ENCODE peak calls at places on chromosomes 2 and 18, in six cellular contexts. K is fibroblast of villous mesenchyme, Z is left colon, H is PC-9, C is activated gamma-delta T cell treated with Interleukin-2 at 50 U/mL for 16 hours, X is amniotic stem cell. D is an unnamed sample.
A peak's percentile ranks its signal among the peaks of the same experiment; 100 is the strongest.

GRCh38 chr18:69400253-69400975 is at the start of gene DOK6:
- DNase-seq in K (peak; percentile 68), Z (no peak), H (no peak), C (no peak), X (peak; percentile 70), D (peak; percentile 65)

GRCh38 chr18:23186781-23187180 is 51.5 kb downstream of the CABLES1 start:
- DNase-seq in K (no peak), Z (no peak), H (no peak), C (no peak), X (no peak), D (no peak)

GRCh38 chr2:121297217-121297830 is 12.3 kb upstream of the TFCP2L1 start:
- DNase-seq in K (peak; percentile 12), Z (no peak), H (peak; percentile 49), C (no peak), X (peak; percentile 21), D (peak; percentile 25)

GRCh38 chr18:69617888-69618287 is 217.2 kb downstream of the DOK6 start:
- DNase-seq in K (no peak), Z (no peak), H (no peak), C (no peak), X (peak; percentile 67), D (no peak)

GRCh38 chr2:187986392-187987105 is 305.1 kb upstream of the GULP1 start:
- DNase-seq in K (no peak), Z (no peak), H (no peak), C (no peak), X (no peak), D (peak; percentile 60)

GRCh38 chr2:196480653-196481322 is 158.7 kb upstream of the CCDC150 start:
- DNase-seq in K (no peak), Z (no peak), H (no peak), C (no peak), X (no peak), D (no peak)

GRCh38 chr2:209426432-209426831 is 2.6 kb downstream of the MAP2 start:
- DNase-seq in K (peak; percentile 18), Z (no peak), H (peak; percentile 81), C (no peak), X (no peak), D (peak; percentile 77)

GRCh38 chr2:179263460-179264237 is 983 bp downstream of the SESTD1 start:
- DNase-seq in K (peak; percentile 48), Z (peak; percentile 33), H (peak; percentile 46), C (no peak), X (peak; percentile 38), D (no peak)

GRCh38 chr2:188437537-188437936 is 145.9 kb downstream of the GULP1 start:
- DNase-seq in K (no peak), Z (no peak), H (no peak), C (no peak), X (no peak), D (no peak)

GRCh38 chr2:28580078-28580477 is 84.2 kb downstream of the PLB1 start:
- DNase-seq in K (no peak), Z (no peak), H (peak; percentile 32), C (no peak), X (no peak), D (no peak)

GRCh38 chr18:28768791-28769768 is 592.1 kb upstream of the CDH2 start:
- DNase-seq in K (no peak), Z (no peak), H (no peak), C (no peak), X (no peak), D (no peak)

GRCh38 chr2:217650229-217650628 is 352.6 kb downstream of the TNS1 start:
- DNase-seq in K (no peak), Z (no peak), H (no peak), C (no peak), X (no peak), D (no peak)

GRCh38 chr2:8987413-8987812 is 16.1 kb downstream of the MBOAT2 start:
- DNase-seq in K (no peak), Z (no peak), H (no peak), C (no peak), X (no peak), D (no peak)

GRCh38 chr18:7414459-7414858 is 152.7 kb upstream of the PTPRM start:
- DNase-seq in K (peak; percentile 28), Z (no peak), H (no peak), C (no peak), X (no peak), D (no peak)

GRCh38 chr18:77749189-77749588 is 499.5 kb downstream of the GALR1 start:
- DNase-seq in K (no peak), Z (no peak), H (no peak), C (no peak), X (no peak), D (no peak)

GRCh38 chr18:5142859-5143258 is 54.2 kb downstream of the AKAIN1 start:
- DNase-seq in K (no peak), Z (no peak), H (no peak), C (no peak), X (no peak), D (no peak)

GRCh38 chr2:96145028-96145939 is at the start of gene DUSP2:
- DNase-seq in K (peak; percentile 40), Z (peak; percentile 84), H (peak; percentile 57), C (peak; percentile 87), X (peak; percentile 32), D (peak; percentile 50)

GRCh38 chr18:50297621-50298442 is 10.3 kb upstream of the CXXC1 start:
- DNase-seq in K (peak; percentile 71), Z (peak; percentile 79), H (no peak), C (peak; percentile 64), X (peak; percentile 8), D (no peak)

GRCh38 chr2:202771741-202772470 is 99.7 kb downstream of the ICA1L start:
- DNase-seq in K (peak; percentile 94), Z (no peak), H (no peak), C (no peak), X (no peak), D (no peak)

GRCh38 chr2:135124924-135125886 is 73.1 kb downstream of the RAB3GAP1 start:
- DNase-seq in K (peak; percentile 20), Z (no peak), H (no peak), C (no peak), X (no peak), D (peak; percentile 2)

GRCh38 chr18:11071300-11071699 is 78.1 kb downstream of the PIEZO2 start:
- DNase-seq in K (no peak), Z (no peak), H (no peak), C (no peak), X (no peak), D (no peak)

GRCh38 chr2:241878007-241878970 is 8.8 kb downstream of the RTP5 start:
- DNase-seq in K (peak; percentile 65), Z (peak; percentile 67), H (no peak), C (peak; percentile 74), X (peak; percentile 51), D (peak; percentile 79)

GRCh38 chr2:79393806-79394484 is 118.9 kb upstream of the CTNNA2 start:
- DNase-seq in K (no peak), Z (no peak), H (no peak), C (no peak), X (no peak), D (no peak)

GRCh38 chr2:203687161-203687560 is 19.3 kb upstream of the CD28 start:
- DNase-seq in K (no peak), Z (no peak), H (no peak), C (no peak), X (no peak), D (no peak)

GRCh38 chr2:160666019-160666676 is 172.5 kb upstream of the RBMS1 start:
- DNase-seq in K (peak; percentile 99), Z (no peak), H (peak; percentile 91), C (no peak), X (peak; percentile 98), D (peak; percentile 89)

GRCh38 chr2:210392469-210392881 is 77.5 kb upstream of the MYL1 start:
- DNase-seq in K (no peak), Z (no peak), H (no peak), C (no peak), X (no peak), D (no peak)

GRCh38 chr2:236577481-236578410 is 8.1 kb downstream of the ACKR3 start:
- DNase-seq in K (no peak), Z (no peak), H (no peak), C (no peak), X (no peak), D (no peak)

GRCh38 chr2:32424739-32425138 is 67.9 kb downstream of the BIRC6 start:
- DNase-seq in K (no peak), Z (no peak), H (no peak), C (no peak), X (no peak), D (no peak)

GRCh38 chr2:178008636-178009289 is 63.8 kb downstream of the PDE11A start:
- DNase-seq in K (no peak), Z (peak; percentile 39), H (no peak), C (no peak), X (no peak), D (no peak)

D was measured in NCI-H460.